ENCODE peak calls at places on chromosomes 11 and 22, in seven cellular contexts. C, L, M, E, D, P and Y are unnamed samples.

GRCh38 chr11:106177311-106177710 is 99.8 kb downstream of the AASDHPPT start:
- DNase-seq in C (no peak), L (no peak), M (no peak), E (peak), D (no peak), P (no peak), Y (no peak)

GRCh38 chr22:22728382-22728781 is 84.0 kb downstream of the GGTLC2 start:
- DNase-seq in C (no peak), L (no peak), M (no peak), E (no peak), D (no peak), P (no peak), Y (no peak)

GRCh38 chr22:31005535-31005934 is 36.5 kb downstream of the TUG1 start:
- DNase-seq in C (no peak), L (no peak), M (no peak), E (no peak), D (no peak), P (no peak), Y (no peak)

GRCh38 chr22:46866591-46866990 is 104.1 kb downstream of the TBC1D22A start:
- DNase-seq in C (no peak), L (no peak), M (no peak), E (no peak), D (peak), P (no peak), Y (no peak)

GRCh38 chr22:49344196-49344595 is 483.5 kb downstream of the BRD1 start:
- DNase-seq in C (no peak), L (no peak), M (no peak), E (no peak), D (no peak), P (no peak), Y (no peak)

GRCh38 chr22:17970205-17970708 is 54.1 kb downstream of the MICAL3 start:
- DNase-seq in C (no peak), L (no peak), M (no peak), E (peak), D (no peak), P (no peak), Y (no peak)

GRCh38 chr11:19345848-19346681 is 105.3 kb upstream of the E2F8 start:
- DNase-seq in C (no peak), L (no peak), M (no peak), E (peak), D (peak), P (no peak), Y (no peak)

GRCh38 chr22:20803696-20804324 is 29.9 kb downstream of the SERPIND1 start:
- DNase-seq in C (peak), L (peak), M (no peak), E (peak), D (peak), P (no peak), Y (no peak)

GRCh38 chr11:69652999-69653398 is 12.0 kb downstream of the CCND1 start:
- DNase-seq in C (no peak), L (no peak), M (no peak), E (no peak), D (no peak), P (no peak), Y (no peak)

GRCh38 chr11:128294685-128295079 is 292.7 kb downstream of the ETS1 start:
- DNase-seq in C (no peak), L (no peak), M (no peak), E (no peak), D (peak), P (no peak), Y (no peak)